ENCODE peak calls at places on chromosomes 1 and 21, in six cellular contexts. G, Y, Z, U, I and E are unnamed samples. For H3K4me1, the result is how much of the 10 kb centered on the place peaks cover.

GRCh38 chr1:61005572-61006386 is 76.6 kb upstream of the NFIA start:
- DNase-seq in G (no peak), Y (no peak), Z (peak), U (no peak), I (no peak), E (peak)

GRCh38 chr1:197159461-197159860 is 13.0 kb upstream of the ASPM start:
- DNase-seq in G (no peak), Y (no peak), Z (no peak), U (no peak), I (no peak), E (no peak)

GRCh38 chr1:169110691-169111447 is 4.4 kb downstream of the ATP1B1 start:
- DNase-seq in G (no peak), Y (no peak), Z (no peak), U (no peak), I (no peak), E (no peak)

GRCh38 chr1:176102700-176103244 is 104.3 kb downstream of the COP1 start:
- DNase-seq in G (no peak), Y (no peak), Z (no peak), U (no peak), I (no peak), E (no peak)

GRCh38 chr1:55955237-55955636 is 624.1 kb downstream of the PLPP3 start:
- DNase-seq in G (no peak), Y (peak), Z (no peak), U (no peak), I (no peak), E (no peak)

GRCh38 chr1:156245451-156246232 is 2.2 kb downstream of the PAQR6 start:
- DNase-seq in G (peak), Y (no peak), Z (no peak), U (no peak), I (no peak), E (no peak)

GRCh38 chr21:38787461-38788274 is 18.1 kb upstream of the ETS2 start:
- DNase-seq in G (no peak), Y (peak), Z (no peak), U (no peak), I (peak), E (no peak)

GRCh38 chr1:35539073-35539823 is 18.0 kb downstream of the KIAA0319L start:
- DNase-seq in G (no peak), Y (no peak), Z (no peak), U (no peak), I (no peak), E (no peak)

GRCh38 chr1:205294175-205294913 is 27.2 kb downstream of the NUAK2 start:
- DNase-seq in G (no peak), Y (peak), Z (peak), U (no peak), I (peak), E (peak)

GRCh38 chr1:99266731-99267130 is 2.4 kb downstream of the PLPPR4 start:
- DNase-seq in G (no peak), Y (peak), Z (no peak), U (no peak), I (no peak), E (no peak)

DNA sequence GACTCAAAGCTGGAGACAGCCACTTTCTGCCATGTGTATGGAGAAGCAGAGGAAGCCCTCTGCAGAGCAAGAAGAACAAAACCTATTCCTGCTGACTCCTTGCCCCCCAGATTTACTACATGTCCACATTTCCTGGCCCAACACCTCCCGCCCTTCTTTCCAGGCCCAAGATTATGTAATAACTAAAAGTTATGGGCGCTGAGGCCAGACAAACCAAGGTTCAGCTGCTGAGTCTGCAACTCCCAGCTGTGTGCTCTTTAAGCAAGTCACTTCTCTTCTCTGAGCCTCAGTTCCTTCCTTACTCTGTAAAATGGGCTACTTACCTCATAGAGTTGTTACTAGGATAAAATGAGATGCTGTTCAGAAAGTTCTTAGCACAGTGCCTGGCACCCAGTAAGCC is 21.8 kb upstream of the PTP4A2 start:
- DNase-seq in G (no peak), Y (no peak), Z (no peak), U (no peak), I (no peak), E (no peak)
- H3K4me1 ChIP-seq in G (under half), Y (under half), Z (under half), U (under half), I (under half), E (under half)

DNA sequence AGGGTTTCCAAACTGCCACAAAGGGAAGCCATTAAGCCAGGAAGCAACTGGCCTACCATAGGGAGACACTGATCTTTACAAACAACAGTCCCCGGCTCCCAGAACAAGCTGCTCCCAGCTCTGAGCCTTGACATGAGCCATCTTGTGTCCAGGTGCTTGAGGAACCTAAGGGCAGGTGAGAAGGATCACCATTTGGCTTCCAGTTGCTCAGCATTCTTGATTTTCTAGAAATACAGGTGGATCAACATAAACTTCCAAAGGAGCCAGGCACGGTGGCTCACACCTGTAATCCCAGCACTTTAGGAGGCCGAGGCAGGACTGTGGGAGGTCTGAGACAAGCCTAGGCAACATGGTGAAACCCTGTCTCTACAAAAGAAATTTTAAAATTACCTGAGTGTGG is 21.6 kb downstream of the ZBTB17 start:
- DNase-seq in G (no peak), Y (no peak), Z (no peak), U (no peak), I (no peak), E (no peak)
- H3K4me1 ChIP-seq in G (half or more), Y (half or more), Z (under half), U (half or more), I (half or more), E (under half)

GRCh38 chr1:31033573-31033972 is 31.9 kb downstream of the PUM1 start:
- DNase-seq in G (no peak), Y (no peak), Z (no peak), U (no peak), I (no peak), E (no peak)
- H3K4me1 ChIP-seq in G (half or more), Y (under half), Z (under half), U (half or more), I (under half), E (under half)

GRCh38 chr1:231382426-231382825 is 39.7 kb downstream of the EGLN1 start:
- DNase-seq in G (no peak), Y (no peak), Z (no peak), U (no peak), I (no peak), E (no peak)
- H3K4me1 ChIP-seq in G (half or more), Y (under half), Z (under half), U (half or more), I (under half), E (under half)

DNA sequence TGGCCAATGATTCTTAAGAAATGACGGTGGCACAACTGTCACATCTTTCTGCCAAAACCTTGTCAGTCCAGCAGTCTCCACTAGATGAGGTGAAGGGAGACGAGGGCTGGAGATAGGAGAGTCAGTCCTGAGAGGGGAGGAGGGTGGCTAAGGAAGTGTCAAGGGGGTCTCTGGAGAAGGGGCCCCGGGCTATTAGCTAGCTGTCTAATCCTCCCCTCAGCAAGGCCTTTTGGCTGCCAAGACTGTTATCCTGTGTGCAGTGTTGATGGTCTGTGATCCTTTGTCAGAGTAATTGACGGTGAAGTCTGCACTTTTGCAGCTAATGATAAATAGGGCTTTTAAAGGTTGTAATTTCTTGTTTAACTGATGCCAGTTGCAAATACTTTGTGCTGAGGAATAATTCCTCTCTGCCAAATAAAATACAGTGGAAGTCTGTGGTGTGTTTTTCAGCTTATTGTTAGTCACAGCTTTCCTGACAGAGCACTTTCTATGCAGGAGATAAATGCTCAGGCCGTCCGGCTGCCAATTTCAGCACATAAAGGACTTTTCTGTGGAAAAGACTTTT is 34.9 kb downstream of the PRRX1 start:
- DNase-seq in G (no peak), Y (peak), Z (peak), U (no peak), I (no peak), E (no peak)
- H3K4me1 ChIP-seq in G (half or more), Y (under half), Z (under half), U (half or more), I (under half), E (under half)

GRCh38 chr1:63867429-63868176 is 93.8 kb downstream of the ROR1 start:
- DNase-seq in G (no peak), Y (no peak), Z (no peak), U (no peak), I (no peak), E (no peak)

GRCh38 chr1:63866085-63866484 is 92.3 kb downstream of the ROR1 start:
- DNase-seq in G (no peak), Y (no peak), Z (no peak), U (no peak), I (no peak), E (no peak)

GRCh38 chr1:63863137-63863536 is 89.3 kb downstream of the ROR1 start:
- DNase-seq in G (no peak), Y (no peak), Z (no peak), U (no peak), I (no peak), E (no peak)

GRCh38 chr1:63864224-63864623 is 90.4 kb downstream of the ROR1 start:
- DNase-seq in G (no peak), Y (peak), Z (no peak), U (no peak), I (no peak), E (no peak)

GRCh38 chr1:63865561-63865960 is 91.7 kb downstream of the ROR1 start:
- DNase-seq in G (no peak), Y (no peak), Z (no peak), U (no peak), I (no peak), E (no peak)
- H3K4me1 ChIP-seq in G (under half), Y (under half), Z (under half), U (under half), I (under half), E (under half)

DNA sequence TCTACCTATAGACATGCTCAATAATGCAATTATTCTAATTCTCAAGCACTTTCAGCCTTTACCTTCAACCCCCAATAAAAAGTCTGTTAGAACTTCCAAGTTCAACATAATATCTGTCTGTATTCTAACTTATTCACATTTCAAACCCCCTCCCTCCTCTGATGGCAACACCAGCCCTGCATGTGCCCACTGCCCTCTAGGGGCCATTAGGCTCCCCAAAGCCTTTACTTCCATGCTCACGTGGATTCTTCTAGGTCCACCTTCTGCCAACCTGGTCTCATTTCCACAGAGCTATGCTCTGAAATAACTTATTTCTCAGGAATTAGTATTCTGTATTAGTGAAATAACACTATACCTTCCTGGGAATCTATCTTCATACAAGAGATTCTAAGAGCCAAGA is 22.2 kb upstream of the KPRP start:
- DNase-seq in G (no peak), Y (no peak), Z (no peak), U (no peak), I (no peak), E (peak)
- H3K4me1 ChIP-seq in G (under half), Y (under half), Z (under half), U (under half), I (under half), E (under half)